ENCODE peak calls at places on chromosomes 2 and 18, in five cellular contexts. H, N, S, V and F are unnamed samples.

GRCh38 chr2:195898505-195898904 is 170.1 kb downstream of the DNAH7 start:
- DNase-seq in H (peak; percentile 99), N (peak; percentile 88), S (peak; percentile 24), V (peak; percentile 33), F (no peak)

GRCh38 chr2:157194097-157194688 is 63.3 kb upstream of the GALNT5 start:
- DNase-seq in H (peak; percentile 67), N (no peak), S (no peak), V (no peak), F (no peak)

GRCh38 chr2:112140413-112140802 is 2.2 kb downstream of the FBLN7 start:
- DNase-seq in H (no peak), N (no peak), S (no peak), V (no peak), F (no peak)

GRCh38 chr2:224472827-224473226 is 70.9 kb upstream of the FAM124B start:
- DNase-seq in H (no peak), N (no peak), S (no peak), V (no peak), F (no peak)

GRCh38 chr18:25561923-25562322 is 210.0 kb upstream of the ZNF521 start:
- DNase-seq in H (peak; percentile 2), N (no peak), S (no peak), V (no peak), F (no peak)

GRCh38 chr18:75247601-75248421 is 37.2 kb downstream of the TSHZ1 start:
- DNase-seq in H (peak; percentile 63), N (no peak), S (no peak), V (no peak), F (no peak)

GRCh38 chr2:111185496-111186022 is 64.8 kb downstream of the BCL2L11 start:
- DNase-seq in H (no peak), N (peak; percentile 84), S (no peak), V (no peak), F (no peak)

GRCh38 chr2:6864938-6865345 is 765 bp downstream of the CMPK2 start:
- DNase-seq in H (no peak), N (peak; percentile 35), S (peak; percentile 19), V (peak; percentile 42), F (no peak)

GRCh38 chr2:110677080-110677479 is 783 bp downstream of the BUB1 start:
- DNase-seq in H (no peak), N (no peak), S (no peak), V (no peak), F (no peak)

GRCh38 chr2:214492152-214492551 is 81.3 kb downstream of the VWC2L start:
- DNase-seq in H (no peak), N (no peak), S (no peak), V (no peak), F (no peak)

GRCh38 chr2:5111581-5111980 is 580.6 kb upstream of the SOX11 start:
- DNase-seq in H (no peak), N (no peak), S (no peak), V (no peak), F (no peak)

GRCh38 chr18:42486296-42486695 is 531.3 kb downstream of the PIK3C3 start:
- DNase-seq in H (peak; percentile 25), N (no peak), S (no peak), V (no peak), F (no peak)

GRCh38 chr2:232483296-232483922 is 4.2 kb downstream of the ECEL1 start:
- DNase-seq in H (no peak), N (no peak), S (no peak), V (no peak), F (no peak)

GRCh38 chr18:49024808-49025361 is 74.1 kb upstream of the SMAD7 start:
- DNase-seq in H (no peak), N (no peak), S (peak; percentile 15), V (no peak), F (no peak)

GRCh38 chr2:172196768-172197322 is 94.1 kb upstream of the DLX2 start:
- DNase-seq in H (peak; percentile 27), N (peak; percentile 61), S (no peak), V (no peak), F (peak; percentile 10)

GRCh38 chr2:20596193-20596972 is 54.5 kb downstream of the HS1BP3 start:
- DNase-seq in H (no peak), N (peak; percentile 16), S (no peak), V (no peak), F (no peak)

GRCh38 chr2:68878753-68879152 is 7.6 kb upstream of the BMP10 start:
- DNase-seq in H (no peak), N (no peak), S (no peak), V (no peak), F (no peak)

GRCh38 chr2:218323526-218324472 is 31.5 kb upstream of the TMBIM1 start:
- DNase-seq in H (peak; percentile 37), N (peak; percentile 73), S (no peak), V (peak; percentile 48), F (no peak)

GRCh38 chr18:39389800-39390379 is 1824.3 kb upstream of the CELF4 start:
- DNase-seq in H (no peak), N (no peak), S (no peak), V (no peak), F (no peak)

GRCh38 chr2:84424152-84424551 is 34.9 kb downstream of the SUCLG1 start:
- DNase-seq in H (no peak), N (no peak), S (no peak), V (no peak), F (no peak)

GRCh38 chr2:106130251-106130998 is 63.7 kb downstream of the UXS1 start:
- DNase-seq in H (no peak), N (no peak), S (no peak), V (no peak), F (no peak)

GRCh38 chr18:499351-500229 is 911 bp downstream of the COLEC12 start:
- DNase-seq in H (peak; percentile 90), N (peak; percentile 50), S (no peak), V (peak; percentile 42), F (no peak)

GRCh38 chr2:120227111-120227991 is 4.2 kb upstream of the TMEM185B start:
- DNase-seq in H (no peak), N (peak; percentile 30), S (no peak), V (no peak), F (no peak)

GRCh38 chr2:201879986-201880385 is 73.6 kb downstream of the CDK15 start:
- DNase-seq in H (no peak), N (no peak), S (no peak), V (no peak), F (no peak)

GRCh38 chr2:113894156-113894743 is 4.4 kb downstream of the ACTR3 start:
- DNase-seq in H (peak; percentile 53), N (no peak), S (no peak), V (no peak), F (no peak)

GRCh38 chr2:85393836-85394235 is 16.3 kb downstream of the CAPG start:
- DNase-seq in H (no peak), N (peak; percentile 6), S (no peak), V (no peak), F (no peak)

GRCh38 chr2:240873098-240873788 is 4.6 kb downstream of the AGXT start:
- DNase-seq in H (no peak), N (no peak), S (no peak), V (peak; percentile 11), F (no peak)

GRCh38 chr2:50535971-50536759 is 495.8 kb downstream of the NRXN1 start:
- DNase-seq in H (peak; percentile 35), N (no peak), S (no peak), V (no peak), F (no peak)

GRCh38 chr2:9192712-9193111 is 13.9 kb upstream of the ASAP2 start:
- DNase-seq in H (no peak), N (no peak), S (no peak), V (no peak), F (no peak)

GRCh38 chr2:9187620-9188214 is 18.9 kb upstream of the ASAP2 start:
- DNase-seq in H (no peak), N (no peak), S (no peak), V (no peak), F (no peak)

GRCh38 chr2:9188823-9189222 is 17.8 kb upstream of the ASAP2 start:
- DNase-seq in H (no peak), N (no peak), S (no peak), V (no peak), F (no peak)

GRCh38 chr2:9191044-9191481 is 15.5 kb upstream of the ASAP2 start:
- DNase-seq in H (peak; percentile 84), N (peak; percentile 63), S (no peak), V (peak; percentile 80), F (no peak)

DNA sequence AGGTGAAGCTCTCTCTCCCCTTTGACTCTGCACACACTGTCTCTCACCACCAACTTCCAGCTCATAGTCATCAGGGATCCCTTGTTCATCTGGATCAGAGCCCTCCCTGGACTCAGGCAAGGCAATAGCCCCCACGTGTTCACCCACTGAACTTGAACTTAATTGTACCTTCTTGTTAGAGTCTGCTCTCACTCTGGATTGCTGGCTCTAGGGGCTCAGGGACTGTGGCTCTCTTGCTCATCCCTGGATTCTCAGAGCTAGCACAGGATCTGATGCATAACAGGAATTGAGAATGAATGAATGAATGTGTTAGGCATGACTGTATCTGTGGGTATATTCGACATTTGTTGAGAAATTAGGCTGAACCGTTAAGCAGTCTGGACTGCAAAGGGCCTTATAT is 16.7 kb upstream of the ASAP2 start:
- DNase-seq in H (no peak), N (no peak), S (no peak), V (no peak), F (no peak)
- H3K27ac ChIP-seq in H (no peak overlapping the region), N (no peak overlapping the region), S (no peak overlapping the region), V (peak overlapping the region; percentile 85), F (no peak overlapping the region)

GRCh38 chr18:73136134-73136533 is 268.3 kb upstream of the NETO1 start:
- DNase-seq in H (no peak), N (no peak), S (no peak), V (no peak), F (no peak)
- TF ChIP-seq CTCF in H (peak; percentile 21), N (peak; percentile 10), S (no peak), V (no peak), F (no peak)

GRCh38 chr2:72954376-72955187 is 37.3 kb downstream of the EMX1 start:
- DNase-seq in H (no peak), N (no peak), S (no peak), V (no peak), F (no peak)
- H3K27me3 ChIP-seq in H (no peaks in the 10 kb centered on the region), N (no peaks in the 10 kb centered on the region), S (no peaks in the 10 kb centered on the region), V (no peaks in the 10 kb centered on the region), F (no peaks in the 10 kb centered on the region)

GRCh38 chr2:164847291-164847690 is 5.7 kb upstream of the COBLL1 start:
- DNase-seq in H (no peak), N (no peak), S (no peak), V (no peak), F (no peak)
- H3K27ac ChIP-seq in H (no peak overlapping the region), N (no peak overlapping the region), S (no peak overlapping the region), V (no peak overlapping the region), F (no peak overlapping the region)